ENCODE peak calls at places on chromosomes 3 and 15, in nine cellular contexts. R is CD4-positive, CD25-positive, alpha-beta regulatory T cell; Y is fibroblast of the conjunctiva; C is SK-N-SH; G is activated gamma-delta T cell; S is fibroblast of lung; B is caudate nucleus; Q is amniotic stem cell; U is PC-9. N is an unnamed sample.

GRCh38 chr3:87298111-87298718 is 21.8 kb upstream of the POU1F1 start:
- DNase-seq in S (peak), B (no peak), U (no peak), C (peak), G (no peak), R (no peak), Q (peak), Y (peak), N (no peak)

GRCh38 chr3:115961390-115961789 is 338.1 kb downstream of the GAP43 start:
- DNase-seq in S (no peak), R (no peak), B (no peak), Y (no peak), Q (no peak), G (no peak), U (no peak), C (no peak), N (no peak)

GRCh38 chr3:87246662-87247061 is 19.6 kb downstream of the CHMP2B start:
- DNase-seq in S (no peak), G (no peak), C (no peak), Q (no peak), U (no peak), R (no peak), Y (no peak), B (no peak), N (no peak)

GRCh38 chr3:77459926-77460325 is 420.0 kb downstream of the ROBO2 start:
- DNase-seq in G (no peak), Y (no peak), Q (no peak), C (no peak), R (no peak), S (no peak), U (no peak), B (no peak), N (no peak)

GRCh38 chr3:46299608-46300460 is 54.1 kb upstream of the CCR2 start:
- DNase-seq in G (no peak), U (no peak), C (no peak), S (no peak), Q (no peak), B (no peak), Y (no peak), R (no peak), N (no peak)

GRCh38 chr3:188295876-188296275 is 141.9 kb downstream of the LPP start:
- DNase-seq in R (no peak), B (no peak), G (no peak), Y (no peak), S (no peak), Q (no peak), U (no peak), C (no peak), N (no peak)

GRCh38 chr15:78662028-78662427 is 21.0 kb upstream of the CHRNB4 start:
- DNase-seq in G (no peak), S (no peak), B (no peak), R (no peak), Y (no peak), C (no peak), U (no peak), Q (no peak), N (peak)

GRCh38 chr3:123090700-123091585 is 24.1 kb downstream of the PDIA5 start:
- DNase-seq in Y (no peak), B (no peak), Q (no peak), U (no peak), R (no peak), S (no peak), G (no peak), C (no peak), N (no peak)

GRCh38 chr3:21059409-21059808 is 691.6 kb downstream of the ZNF385D start:
- DNase-seq in B (no peak), R (no peak), Q (no peak), U (no peak), S (peak), Y (peak), C (no peak), G (no peak), N (no peak)